ENCODE peak calls at places on chromosomes 6 and 20, in five cellular contexts. L, I, T, B and K are unnamed samples.
A peak's percentile ranks its signal among the peaks of the same experiment; 100 is the strongest.

GRCh38 chr6:43532201-43532600 is 15.3 kb downstream of the POLR1C start:
- DNase-seq in L (no peak), I (no peak), T (no peak), B (no peak), K (no peak)

GRCh38 chr6:143743256-143744166 is 65.7 kb downstream of the PHACTR2 start:
- DNase-seq in L (no peak), I (no peak), T (peak; percentile 27), B (no peak), K (no peak)

GRCh38 chr6:70221025-70221714 is 81.7 kb downstream of the COL9A1 start:
- DNase-seq in L (peak; percentile 5), I (no peak), T (peak; percentile 12), B (no peak), K (no peak)

GRCh38 chr20:54284928-54285704 is 77.2 kb downstream of the PFDN4 start:
- DNase-seq in L (no peak), I (no peak), T (no peak), B (no peak), K (no peak)

GRCh38 chr6:130033999-130034814 is 15.8 kb downstream of the L3MBTL3 start:
- DNase-seq in L (no peak), I (no peak), T (no peak), B (no peak), K (no peak)

GRCh38 chr6:35469711-35470662 is 1.8 kb downstream of the RPL10A start:
- DNase-seq in L (no peak), I (no peak), T (no peak), B (no peak), K (no peak)

GRCh38 chr6:150765457-150765764 is 100.1 kb upstream of the MTHFD1L start:
- DNase-seq in L (no peak), I (no peak), T (no peak), B (no peak), K (no peak)

GRCh38 chr6:136729832-136730231 is 62.4 kb downstream of the MAP3K5 start:
- DNase-seq in L (no peak), I (no peak), T (no peak), B (no peak), K (no peak)

GRCh38 chr20:25479638-25480037 is 72.2 kb downstream of the GINS1 start:
- DNase-seq in L (no peak), I (no peak), T (no peak), B (no peak), K (no peak)

GRCh38 chr20:59118855-59119254 is 44.8 kb upstream of the ZNF831 start:
- DNase-seq in L (no peak), I (no peak), T (no peak), B (no peak), K (no peak)

GRCh38 chr6:28968476-28968875 is 36.6 kb downstream of the ZNF311 start:
- DNase-seq in L (no peak), I (no peak), T (no peak), B (no peak), K (no peak)